ENCODE peak calls at places on chromosomes 4 and X, in six cellular contexts. One of them, this sample, is unnamed.

GRCh38 chr4:123699823-123700822 is 303.5 kb downstream of the SPRY1 start:
- DNase-seq in stimulated activated naive B cell treated with anti-CD40 and anti-IgM and Interleukin-4, amounts not matched to agents 10 μg/mL and 1 μg/mL and 100 μg/mL, for 72 hours: no peak
- DNase-seq in stimulated activated CD8-positive, alpha-beta memory T cell treated with anti-CD3 and anti-CD28 coated beads, Interleukin-15, amount 100 ng/mL, for 24 hours: no peak
- DNase-seq in CD8-positive, alpha-beta memory T cell: no peak
- DNase-seq in iPS-NIHi11: no peak
- DNase-seq in fibroblast of the aortic adventitia: peak; percentile 97
- DNase-seq in this sample: no peak

GRCh38 chr4:48665555-48666186 is 114.4 kb downstream of the FRYL start:
- DNase-seq in stimulated activated naive B cell treated with anti-CD40 and anti-IgM and Interleukin-4, amounts not matched to agents 10 μg/mL and 1 μg/mL and 100 μg/mL, for 72 hours: no peak
- DNase-seq in stimulated activated CD8-positive, alpha-beta memory T cell treated with anti-CD3 and anti-CD28 coated beads, Interleukin-15, amount 100 ng/mL, for 24 hours: no peak
- DNase-seq in CD8-positive, alpha-beta memory T cell: no peak
- DNase-seq in iPS-NIHi11: no peak
- DNase-seq in fibroblast of the aortic adventitia: no peak
- DNase-seq in this sample: no peak

GRCh38 chr4:40199999-40200880 is 3.4 kb downstream of the RHOH start:
- DNase-seq in stimulated activated naive B cell treated with anti-CD40 and anti-IgM and Interleukin-4, amounts not matched to agents 10 μg/mL and 1 μg/mL and 100 μg/mL, for 72 hours: peak; percentile 77
- DNase-seq in stimulated activated CD8-positive, alpha-beta memory T cell treated with anti-CD3 and anti-CD28 coated beads, Interleukin-15, amount 100 ng/mL, for 24 hours: no peak
- DNase-seq in CD8-positive, alpha-beta memory T cell: peak; percentile 81
- DNase-seq in iPS-NIHi11: no peak
- DNase-seq in fibroblast of the aortic adventitia: no peak
- DNase-seq in this sample: no peak

GRCh38 chr4:7425591-7426468 is 8.9 kb downstream of the PSAPL1 start:
- DNase-seq in stimulated activated naive B cell treated with anti-CD40 and anti-IgM and Interleukin-4, amounts not matched to agents 10 μg/mL and 1 μg/mL and 100 μg/mL, for 72 hours: no peak
- DNase-seq in stimulated activated CD8-positive, alpha-beta memory T cell treated with anti-CD3 and anti-CD28 coated beads, Interleukin-15, amount 100 ng/mL, for 24 hours: no peak
- DNase-seq in CD8-positive, alpha-beta memory T cell: peak; percentile 20
- DNase-seq in iPS-NIHi11: no peak
- DNase-seq in fibroblast of the aortic adventitia: no peak
- DNase-seq in this sample: no peak

GRCh38 chr4:165293061-165293460 is 34.4 kb upstream of the MSMO1 start:
- DNase-seq in stimulated activated naive B cell treated with anti-CD40 and anti-IgM and Interleukin-4, amounts not matched to agents 10 μg/mL and 1 μg/mL and 100 μg/mL, for 72 hours: no peak
- DNase-seq in stimulated activated CD8-positive, alpha-beta memory T cell treated with anti-CD3 and anti-CD28 coated beads, Interleukin-15, amount 100 ng/mL, for 24 hours: no peak
- DNase-seq in CD8-positive, alpha-beta memory T cell: no peak
- DNase-seq in iPS-NIHi11: no peak
- DNase-seq in fibroblast of the aortic adventitia: no peak
- DNase-seq in this sample: peak; percentile 7

GRCh38 chr4:137180349-137180748 is 351.9 kb downstream of the PCDH18 start:
- DNase-seq in stimulated activated naive B cell treated with anti-CD40 and anti-IgM and Interleukin-4, amounts not matched to agents 10 μg/mL and 1 μg/mL and 100 μg/mL, for 72 hours: no peak
- DNase-seq in stimulated activated CD8-positive, alpha-beta memory T cell treated with anti-CD3 and anti-CD28 coated beads, Interleukin-15, amount 100 ng/mL, for 24 hours: no peak
- DNase-seq in CD8-positive, alpha-beta memory T cell: no peak
- DNase-seq in iPS-NIHi11: peak; percentile 47
- DNase-seq in fibroblast of the aortic adventitia: no peak
- DNase-seq in this sample: peak; percentile 23

GRCh38 chrX:25007059-25008053 is 8.4 kb downstream of the ARX start:
- DNase-seq in stimulated activated naive B cell treated with anti-CD40 and anti-IgM and Interleukin-4, amounts not matched to agents 10 μg/mL and 1 μg/mL and 100 μg/mL, for 72 hours: no peak
- DNase-seq in stimulated activated CD8-positive, alpha-beta memory T cell treated with anti-CD3 and anti-CD28 coated beads, Interleukin-15, amount 100 ng/mL, for 24 hours: no peak
- DNase-seq in CD8-positive, alpha-beta memory T cell: no peak
- DNase-seq in iPS-NIHi11: no peak
- DNase-seq in fibroblast of the aortic adventitia: no peak
- DNase-seq in this sample: no peak

GRCh38 chr4:16537926-16538325 is 311.7 kb upstream of the TAPT1 start:
- DNase-seq in stimulated activated naive B cell treated with anti-CD40 and anti-IgM and Interleukin-4, amounts not matched to agents 10 μg/mL and 1 μg/mL and 100 μg/mL, for 72 hours: no peak
- DNase-seq in stimulated activated CD8-positive, alpha-beta memory T cell treated with anti-CD3 and anti-CD28 coated beads, Interleukin-15, amount 100 ng/mL, for 24 hours: no peak
- DNase-seq in CD8-positive, alpha-beta memory T cell: no peak
- DNase-seq in iPS-NIHi11: no peak
- DNase-seq in fibroblast of the aortic adventitia: no peak
- DNase-seq in this sample: no peak

GRCh38 chrX:66074920-66075879 is 35.3 kb upstream of the VSIG4 start:
- DNase-seq in stimulated activated naive B cell treated with anti-CD40 and anti-IgM and Interleukin-4, amounts not matched to agents 10 μg/mL and 1 μg/mL and 100 μg/mL, for 72 hours: peak; percentile 5
- DNase-seq in stimulated activated CD8-positive, alpha-beta memory T cell treated with anti-CD3 and anti-CD28 coated beads, Interleukin-15, amount 100 ng/mL, for 24 hours: no peak
- DNase-seq in CD8-positive, alpha-beta memory T cell: peak; percentile 50
- DNase-seq in iPS-NIHi11: no peak
- DNase-seq in fibroblast of the aortic adventitia: no peak
- DNase-seq in this sample: no peak

GRCh38 chrX:129360175-129360574 is 163.1 kb downstream of the SMARCA1 start:
- DNase-seq in stimulated activated naive B cell treated with anti-CD40 and anti-IgM and Interleukin-4, amounts not matched to agents 10 μg/mL and 1 μg/mL and 100 μg/mL, for 72 hours: peak; percentile 27
- DNase-seq in stimulated activated CD8-positive, alpha-beta memory T cell treated with anti-CD3 and anti-CD28 coated beads, Interleukin-15, amount 100 ng/mL, for 24 hours: peak; percentile 0
- DNase-seq in CD8-positive, alpha-beta memory T cell: no peak
- DNase-seq in iPS-NIHi11: peak; percentile 55
- DNase-seq in fibroblast of the aortic adventitia: peak; percentile 46
- DNase-seq in this sample: no peak

GRCh38 chrX:41026326-41027136 is 58.7 kb upstream of the USP9X start:
- DNase-seq in stimulated activated naive B cell treated with anti-CD40 and anti-IgM and Interleukin-4, amounts not matched to agents 10 μg/mL and 1 μg/mL and 100 μg/mL, for 72 hours: no peak
- DNase-seq in stimulated activated CD8-positive, alpha-beta memory T cell treated with anti-CD3 and anti-CD28 coated beads, Interleukin-15, amount 100 ng/mL, for 24 hours: no peak
- DNase-seq in CD8-positive, alpha-beta memory T cell: no peak
- DNase-seq in iPS-NIHi11: no peak
- DNase-seq in fibroblast of the aortic adventitia: no peak
- DNase-seq in this sample: no peak

GRCh38 chrX:37380920-37381319 is 31.8 kb downstream of the PRRG1 start:
- DNase-seq in stimulated activated naive B cell treated with anti-CD40 and anti-IgM and Interleukin-4, amounts not matched to agents 10 μg/mL and 1 μg/mL and 100 μg/mL, for 72 hours: no peak
- DNase-seq in stimulated activated CD8-positive, alpha-beta memory T cell treated with anti-CD3 and anti-CD28 coated beads, Interleukin-15, amount 100 ng/mL, for 24 hours: no peak
- DNase-seq in CD8-positive, alpha-beta memory T cell: no peak
- DNase-seq in iPS-NIHi11: no peak
- DNase-seq in fibroblast of the aortic adventitia: peak; percentile 83
- DNase-seq in this sample: no peak

GRCh38 chrX:68928401-68928800 is 99.6 kb downstream of the EFNB1 start:
- DNase-seq in stimulated activated naive B cell treated with anti-CD40 and anti-IgM and Interleukin-4, amounts not matched to agents 10 μg/mL and 1 μg/mL and 100 μg/mL, for 72 hours: no peak
- DNase-seq in stimulated activated CD8-positive, alpha-beta memory T cell treated with anti-CD3 and anti-CD28 coated beads, Interleukin-15, amount 100 ng/mL, for 24 hours: no peak
- DNase-seq in CD8-positive, alpha-beta memory T cell: no peak
- DNase-seq in iPS-NIHi11: no peak
- DNase-seq in fibroblast of the aortic adventitia: no peak
- DNase-seq in this sample: no peak

GRCh38 chr4:164188236-164188635 is 565.7 kb upstream of the SMIM31 start:
- DNase-seq in stimulated activated naive B cell treated with anti-CD40 and anti-IgM and Interleukin-4, amounts not matched to agents 10 μg/mL and 1 μg/mL and 100 μg/mL, for 72 hours: no peak
- DNase-seq in stimulated activated CD8-positive, alpha-beta memory T cell treated with anti-CD3 and anti-CD28 coated beads, Interleukin-15, amount 100 ng/mL, for 24 hours: no peak
- DNase-seq in CD8-positive, alpha-beta memory T cell: no peak
- DNase-seq in iPS-NIHi11: no peak
- DNase-seq in fibroblast of the aortic adventitia: no peak
- DNase-seq in this sample: no peak

GRCh38 chr4:8370835-8371234 is 69.7 kb downstream of the ACOX3 start:
- DNase-seq in stimulated activated naive B cell treated with anti-CD40 and anti-IgM and Interleukin-4, amounts not matched to agents 10 μg/mL and 1 μg/mL and 100 μg/mL, for 72 hours: no peak
- DNase-seq in stimulated activated CD8-positive, alpha-beta memory T cell treated with anti-CD3 and anti-CD28 coated beads, Interleukin-15, amount 100 ng/mL, for 24 hours: no peak
- DNase-seq in CD8-positive, alpha-beta memory T cell: no peak
- DNase-seq in iPS-NIHi11: no peak
- DNase-seq in fibroblast of the aortic adventitia: no peak
- DNase-seq in this sample: no peak